ENCODE peak calls at places on chromosomes 2 and 18, in eight cellular contexts. Y, J, B, X, Q, H, W and E are unnamed samples.
A peak's percentile ranks its signal among the peaks of the same experiment; 100 is the strongest.

GRCh38 chr2:9950521-9951271 is 797 bp upstream of the GRHL1 start:
- DNase-seq in B (peak; percentile 24), W (no peak), X (peak; percentile 48), H (no peak), Y (peak; percentile 48), J (peak; percentile 50), Q (no peak), E (peak; percentile 73)

GRCh38 chr18:64017870-64018269 is 48.0 kb downstream of the SERPINB8 start:
- DNase-seq in H (no peak), X (no peak), B (no peak), W (no peak), Q (peak; percentile 20), Y (no peak), J (no peak), E (no peak)

GRCh38 chr2:144479659-144480058 is 40.3 kb downstream of the ZEB2 start:
- DNase-seq in H (no peak), W (no peak), J (no peak), B (no peak), Q (no peak), X (no peak), Y (no peak), E (no peak)

GRCh38 chr18:48852792-48853191 is 98.0 kb downstream of the SMAD7 start:
- DNase-seq in H (no peak), X (no peak), Q (no peak), W (no peak), B (no peak), Y (no peak), J (no peak), E (no peak)

GRCh38 chr2:47992671-47993070 is 86.4 kb upstream of the FBXO11 start:
- DNase-seq in H (no peak), Q (no peak), B (no peak), X (no peak), Y (no peak), J (no peak), W (no peak), E (no peak)

GRCh38 chr2:18626256-18626668 is 36.9 kb upstream of the NT5C1B start:
- DNase-seq in W (no peak), H (no peak), Y (no peak), B (no peak), Q (no peak), X (no peak), J (no peak), E (no peak)

GRCh38 chr2:172281648-172282576 is 145.5 kb upstream of the ITGA6 start:
- DNase-seq in B (no peak), X (no peak), Q (no peak), H (no peak), W (no peak), J (no peak), Y (no peak), E (no peak)

GRCh38 chr2:86747708-86748627 is 27.9 kb downstream of the RMND5A start:
- DNase-seq in Y (no peak), H (no peak), Q (peak; percentile 35), X (no peak), J (peak; percentile 20), B (peak; percentile 27), W (no peak), E (no peak)

GRCh38 chr2:85255456-85255812 is 72.4 kb downstream of the TGOLN2 start:
- DNase-seq in B (no peak), X (no peak), Y (no peak), W (no peak), Q (no peak), H (no peak), J (no peak), E (no peak)

GRCh38 chr2:38960609-38961320 is 71.1 kb downstream of the ARHGEF33 start:
- DNase-seq in H (no peak), Y (no peak), Q (no peak), W (no peak), J (no peak), B (no peak), X (no peak), E (no peak)

DNA sequence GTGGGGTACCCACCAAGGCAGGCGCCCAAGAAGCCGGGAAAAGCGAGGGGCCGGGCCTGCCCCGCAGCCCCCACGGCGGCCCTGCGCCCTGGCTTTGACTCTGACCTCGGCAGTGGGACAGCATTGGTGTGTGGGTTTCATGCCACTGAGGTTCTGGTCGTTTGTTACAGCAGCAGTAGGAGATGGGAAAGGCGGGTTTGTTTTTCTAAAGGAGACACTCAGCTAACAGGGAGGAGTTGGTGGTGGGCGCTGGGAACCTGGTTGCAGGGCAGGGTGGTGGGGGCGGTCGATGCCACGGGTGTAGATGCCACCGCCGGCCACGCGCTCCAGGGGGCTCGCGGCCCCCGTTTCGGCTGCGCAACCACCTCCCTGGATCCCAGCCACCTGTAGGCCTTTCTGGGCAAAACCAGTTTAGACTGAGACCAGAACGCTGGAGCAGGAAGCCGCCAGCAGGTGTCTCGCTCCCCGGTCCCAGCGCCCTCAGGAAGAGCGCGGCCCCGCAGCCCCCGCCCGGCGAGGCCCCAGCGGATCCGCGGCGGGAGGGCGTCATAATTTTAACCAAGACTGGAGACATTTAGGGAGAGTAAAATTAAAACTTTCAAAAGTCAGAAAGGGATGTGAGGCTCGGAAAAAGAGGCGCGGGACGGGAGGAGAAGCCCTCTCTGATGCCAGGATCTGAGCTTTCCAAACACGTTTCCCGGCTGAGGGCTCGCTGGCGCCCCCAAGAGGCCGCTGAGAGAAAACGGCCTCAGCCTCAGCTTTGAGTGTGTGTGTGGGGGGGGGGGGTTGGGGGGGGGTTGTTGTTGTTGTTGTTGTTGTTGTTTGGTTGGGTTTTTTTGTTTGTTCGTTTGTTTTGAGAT is 17.4 kb downstream of the CIDEA start:
- DNase-seq in B (peak; percentile 79), Q (peak; percentile 79), H (no peak), X (peak; percentile 86), W (peak; percentile 65), J (peak; percentile 82), Y (peak; percentile 71), E (peak; percentile 80)
- H3K4me3 ChIP-seq in B (peak overlapping the region; percentile 41), Q (peak overlapping the region; percentile 50), H (peak overlapping the region; percentile 38), X (peak overlapping the region; percentile 46), W (peak overlapping the region; percentile 22), J (peak overlapping the region; percentile 37), Y (no peak overlapping the region), E (peak overlapping the region; percentile 49)

DNA sequence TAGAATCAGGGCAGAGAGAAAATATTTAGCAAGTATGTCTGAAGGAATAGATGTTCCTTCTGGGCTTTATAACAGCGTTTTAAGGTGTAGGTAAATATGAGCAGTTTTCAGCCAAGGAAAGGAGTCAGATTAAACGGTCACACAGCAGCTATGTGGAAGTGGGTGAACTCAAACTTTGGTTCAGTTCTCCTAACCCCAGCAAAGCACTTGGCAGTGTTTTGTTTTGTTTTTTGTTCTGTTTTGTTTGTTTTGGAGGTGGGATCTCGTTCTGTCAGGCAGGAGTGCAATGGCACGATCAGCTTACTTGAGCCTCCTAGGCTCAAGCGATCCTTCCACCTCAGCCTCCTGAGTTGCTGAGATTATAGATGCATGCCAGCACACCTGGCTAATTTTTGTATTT is 24.6 kb downstream of the TANC1 start:
- DNase-seq in X (no peak), B (no peak), Q (no peak), W (no peak), H (no peak), J (no peak), Y (no peak), E (no peak)
- H3K4me1 ChIP-seq in X (no peaks in the 10 kb centered on the region), B (peaks cover 9% of the 10 kb centered on the region), Q (peaks cover 75% of the 10 kb centered on the region), W (no peaks in the 10 kb centered on the region), H (no peaks in the 10 kb centered on the region), J (peaks cover 24% of the 10 kb centered on the region), Y (no peaks in the 10 kb centered on the region), E (peaks cover 5% of the 10 kb centered on the region)

GRCh38 chr2:120246546-120247300 is 5.9 kb upstream of the RALB start:
- DNase-seq in J (no peak), H (no peak), X (no peak), W (no peak), Y (no peak), Q (no peak), B (no peak), E (no peak)

GRCh38 chr2:120243875-120244553 is 8.6 kb upstream of the RALB start:
- DNase-seq in W (no peak), H (no peak), J (no peak), Y (no peak), Q (no peak), B (no peak), X (no peak), E (peak; percentile 7)

GRCh38 chr2:120245933-120246332 is 6.7 kb upstream of the RALB start:
- DNase-seq in H (no peak), W (no peak), J (peak; percentile 46), X (no peak), Y (no peak), B (no peak), Q (no peak), E (no peak)

GRCh38 chr2:120244656-120245519 is 7.8 kb upstream of the RALB start:
- DNase-seq in J (no peak), Q (no peak), W (no peak), X (no peak), H (no peak), Y (no peak), B (no peak), E (no peak)

GRCh38 chr2:120245520-120245835 is 7.2 kb upstream of the RALB start:
- DNase-seq in Q (peak; percentile 48), B (peak; percentile 72), W (peak; percentile 88), J (peak; percentile 90), X (no peak), H (no peak), Y (peak; percentile 71), E (no peak)
- TF ChIP-seq POLR2A in Q (no peak), B (no peak), W (no peak), J (peak; percentile 73), X (no peak), H (no peak), Y (no peak), E (no peak)

GRCh38 chr2:222297600-222297935 is 1.2 kb downstream of the PAX3 start:
- DNase-seq in Y (no peak), Q (no peak), X (no peak), B (no peak), W (no peak), H (no peak), J (no peak), E (no peak)
- H3K4me3 ChIP-seq in Y (no peak overlapping the region), Q (no peak overlapping the region), X (no peak overlapping the region), B (no peak overlapping the region), W (no peak overlapping the region), H (no peak overlapping the region), J (no peak overlapping the region), E (no peak overlapping the region)